ENCODE peak calls at places on chromosomes 12 and 14, in nine cellular contexts. One of them, this sample, is unnamed.

GRCh38 chr12:93363854-93364297 is 13.8 kb upstream of the NUDT4 start:
- DNase-seq in MM.1S: no peak
- DNase-seq in ovary: no peak
- DNase-seq in naive thymus-derived CD4-positive, alpha-beta T cell: no peak
- DNase-seq in cardiac muscle cell: no peak
- DNase-seq in transverse colon: no peak
- DNase-seq in keratinocyte: no peak
- DNase-seq in HL-60: no peak
- DNase-seq in left ventricle myocardium inferior: no peak
- DNase-seq in this sample: no peak

GRCh38 chr14:23316300-23316699 is 5.0 kb upstream of the PABPN1 start:
- DNase-seq in MM.1S: no peak
- DNase-seq in ovary: no peak
- DNase-seq in naive thymus-derived CD4-positive, alpha-beta T cell: no peak
- DNase-seq in cardiac muscle cell: no peak
- DNase-seq in transverse colon: no peak
- DNase-seq in keratinocyte: no peak
- DNase-seq in HL-60: no peak
- DNase-seq in left ventricle myocardium inferior: no peak
- DNase-seq in this sample: no peak

GRCh38 chr14:100037351-100037750 is 27.9 kb upstream of the EVL start:
- DNase-seq in MM.1S: no peak
- DNase-seq in ovary: no peak
- DNase-seq in naive thymus-derived CD4-positive, alpha-beta T cell: no peak
- DNase-seq in cardiac muscle cell: no peak
- DNase-seq in transverse colon: no peak
- DNase-seq in keratinocyte: no peak
- DNase-seq in HL-60: no peak
- DNase-seq in left ventricle myocardium inferior: no peak
- DNase-seq in this sample: no peak

GRCh38 chr14:58693048-58693447 is 55.3 kb downstream of the DACT1 start:
- DNase-seq in MM.1S: no peak
- DNase-seq in ovary: no peak
- DNase-seq in naive thymus-derived CD4-positive, alpha-beta T cell: no peak
- DNase-seq in cardiac muscle cell: no peak
- DNase-seq in transverse colon: no peak
- DNase-seq in keratinocyte: no peak
- DNase-seq in HL-60: no peak
- DNase-seq in left ventricle myocardium inferior: no peak
- DNase-seq in this sample: no peak

GRCh38 chr12:113439301-113439597 is 17.1 kb downstream of the SDSL start:
- DNase-seq in MM.1S: no peak
- DNase-seq in ovary: no peak
- DNase-seq in naive thymus-derived CD4-positive, alpha-beta T cell: no peak
- DNase-seq in cardiac muscle cell: no peak
- DNase-seq in transverse colon: no peak
- DNase-seq in keratinocyte: no peak
- DNase-seq in HL-60: no peak
- DNase-seq in left ventricle myocardium inferior: no peak
- DNase-seq in this sample: no peak

GRCh38 chr12:29317556-29318363 is 63.2 kb downstream of the ERGIC2 start:
- DNase-seq in MM.1S: peak; percentile 73
- DNase-seq in ovary: no peak
- DNase-seq in naive thymus-derived CD4-positive, alpha-beta T cell: peak; percentile 56
- DNase-seq in cardiac muscle cell: peak; percentile 62
- DNase-seq in transverse colon: peak; percentile 55
- DNase-seq in keratinocyte: peak; percentile 19
- DNase-seq in HL-60: peak; percentile 52
- DNase-seq in left ventricle myocardium inferior: peak; percentile 38
- DNase-seq in this sample: peak; percentile 12

GRCh38 chr12:79555006-79555925 is 135.5 kb downstream of the PAWR start:
- DNase-seq in MM.1S: no peak
- DNase-seq in ovary: no peak
- DNase-seq in naive thymus-derived CD4-positive, alpha-beta T cell: peak; percentile 9
- DNase-seq in cardiac muscle cell: peak; percentile 32
- DNase-seq in transverse colon: no peak
- DNase-seq in keratinocyte: no peak
- DNase-seq in HL-60: no peak
- DNase-seq in left ventricle myocardium inferior: no peak
- DNase-seq in this sample: no peak

GRCh38 chr14:59632381-59632780 is 55.8 kb upstream of the CCDC175 start:
- DNase-seq in MM.1S: no peak
- DNase-seq in ovary: no peak
- DNase-seq in naive thymus-derived CD4-positive, alpha-beta T cell: no peak
- DNase-seq in cardiac muscle cell: peak; percentile 30
- DNase-seq in transverse colon: peak; percentile 30
- DNase-seq in keratinocyte: no peak
- DNase-seq in HL-60: no peak
- DNase-seq in left ventricle myocardium inferior: no peak
- DNase-seq in this sample: no peak

GRCh38 chr14:99884834-99885648 is 91.8 kb downstream of the EML1 start:
- DNase-seq in MM.1S: peak; percentile 40
- DNase-seq in ovary: no peak
- DNase-seq in naive thymus-derived CD4-positive, alpha-beta T cell: peak; percentile 67
- DNase-seq in cardiac muscle cell: peak; percentile 71
- DNase-seq in transverse colon: no peak
- DNase-seq in keratinocyte: peak; percentile 21
- DNase-seq in HL-60: peak; percentile 8
- DNase-seq in left ventricle myocardium inferior: no peak
- DNase-seq in this sample: no peak

GRCh38 chr14:38199768-38200167 is 7.9 kb upstream of the SSTR1 start:
- DNase-seq in MM.1S: no peak
- DNase-seq in ovary: no peak
- DNase-seq in naive thymus-derived CD4-positive, alpha-beta T cell: no peak
- DNase-seq in cardiac muscle cell: no peak
- DNase-seq in transverse colon: no peak
- DNase-seq in keratinocyte: peak; percentile 33
- DNase-seq in HL-60: no peak
- DNase-seq in left ventricle myocardium inferior: no peak
- DNase-seq in this sample: no peak

GRCh38 chr14:56996721-56997399 is 186.6 kb upstream of the OTX2 start:
- DNase-seq in MM.1S: no peak
- DNase-seq in ovary: no peak
- DNase-seq in naive thymus-derived CD4-positive, alpha-beta T cell: no peak
- DNase-seq in cardiac muscle cell: no peak
- DNase-seq in transverse colon: no peak
- DNase-seq in keratinocyte: no peak
- DNase-seq in HL-60: no peak
- DNase-seq in left ventricle myocardium inferior: no peak
- DNase-seq in this sample: no peak

GRCh38 chr12:47771304-47771703 is 1.7 kb upstream of the SLC48A1 start:
- DNase-seq in MM.1S: no peak
- DNase-seq in ovary: no peak
- DNase-seq in naive thymus-derived CD4-positive, alpha-beta T cell: no peak
- DNase-seq in cardiac muscle cell: no peak
- DNase-seq in transverse colon: no peak
- DNase-seq in keratinocyte: no peak
- DNase-seq in HL-60: no peak
- DNase-seq in left ventricle myocardium inferior: no peak
- DNase-seq in this sample: no peak

GRCh38 chr12:80485222-80485987 is 41.4 kb downstream of the PTPRQ start:
- DNase-seq in MM.1S: peak; percentile 79
- DNase-seq in ovary: no peak
- DNase-seq in naive thymus-derived CD4-positive, alpha-beta T cell: no peak
- DNase-seq in cardiac muscle cell: no peak
- DNase-seq in transverse colon: no peak
- DNase-seq in keratinocyte: no peak
- DNase-seq in HL-60: no peak
- DNase-seq in left ventricle myocardium inferior: no peak
- DNase-seq in this sample: no peak

GRCh38 chr12:49339464-49339861 is 2.5 kb upstream of the C1QL4 start:
- DNase-seq in MM.1S: no peak
- DNase-seq in ovary: no peak
- DNase-seq in naive thymus-derived CD4-positive, alpha-beta T cell: no peak
- DNase-seq in cardiac muscle cell: no peak
- DNase-seq in transverse colon: peak; percentile 80
- DNase-seq in keratinocyte: no peak
- DNase-seq in HL-60: no peak
- DNase-seq in left ventricle myocardium inferior: no peak
- DNase-seq in this sample: no peak

GRCh38 chr12:49338830-49339463 is 2.0 kb upstream of the C1QL4 start:
- DNase-seq in MM.1S: no peak
- DNase-seq in ovary: no peak
- DNase-seq in naive thymus-derived CD4-positive, alpha-beta T cell: no peak
- DNase-seq in cardiac muscle cell: no peak
- DNase-seq in transverse colon: no peak
- DNase-seq in keratinocyte: no peak
- DNase-seq in HL-60: no peak
- DNase-seq in left ventricle myocardium inferior: no peak
- DNase-seq in this sample: no peak

GRCh38 chr12:49340971-49341776 is 4.2 kb upstream of the C1QL4 start:
- DNase-seq in MM.1S: no peak
- DNase-seq in ovary: no peak
- DNase-seq in naive thymus-derived CD4-positive, alpha-beta T cell: no peak
- DNase-seq in cardiac muscle cell: no peak
- DNase-seq in transverse colon: no peak
- DNase-seq in keratinocyte: no peak
- DNase-seq in HL-60: no peak
- DNase-seq in left ventricle myocardium inferior: no peak
- DNase-seq in this sample: no peak

GRCh38 chr12:49341777-49342065 is 4.7 kb upstream of the C1QL4 start:
- DNase-seq in MM.1S: no peak
- DNase-seq in ovary: no peak
- DNase-seq in naive thymus-derived CD4-positive, alpha-beta T cell: no peak
- DNase-seq in cardiac muscle cell: no peak
- DNase-seq in transverse colon: no peak
- DNase-seq in keratinocyte: no peak
- DNase-seq in HL-60: no peak
- DNase-seq in left ventricle myocardium inferior: no peak
- DNase-seq in this sample: no peak

DNA sequence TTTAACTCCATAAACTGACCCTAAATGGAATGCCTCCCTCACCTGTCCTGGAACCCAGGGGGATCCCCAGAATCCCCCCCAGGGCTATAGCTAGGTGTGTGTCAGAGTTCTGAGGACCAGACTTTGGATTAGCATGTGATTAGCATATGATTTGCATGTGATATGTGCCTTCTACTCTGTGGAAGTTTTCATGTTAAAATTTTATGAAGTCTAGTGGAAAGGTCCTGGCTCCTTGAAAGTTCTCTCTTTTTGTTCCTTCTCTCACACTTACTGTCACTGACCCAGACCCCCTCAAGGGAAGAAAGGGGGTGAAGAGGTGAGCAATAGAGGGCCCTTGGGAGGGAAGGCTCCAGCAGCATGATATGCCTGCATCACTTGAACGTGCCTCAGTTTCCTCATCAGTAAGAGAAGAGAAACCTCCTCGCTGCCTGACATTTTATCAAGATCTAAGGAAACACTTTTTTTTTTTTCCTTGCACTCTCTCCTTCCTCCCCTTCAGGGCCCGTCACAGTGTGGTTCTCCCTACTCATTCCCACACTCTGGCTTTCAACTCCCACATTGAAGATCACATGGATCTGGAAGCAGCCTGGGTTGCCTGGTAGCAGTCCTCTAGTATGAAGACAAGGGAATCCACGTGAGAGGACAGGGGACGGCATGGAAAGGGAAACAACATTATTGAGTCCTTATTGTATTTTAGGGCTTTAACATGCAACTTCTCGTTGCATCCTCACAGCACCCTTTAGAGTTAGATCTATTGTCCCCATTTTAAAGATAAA is 3.3 kb upstream of the C1QL4 start:
- DNase-seq in MM.1S: no peak
- DNase-seq in ovary: no peak
- DNase-seq in naive thymus-derived CD4-positive, alpha-beta T cell: no peak
- DNase-seq in cardiac muscle cell: no peak
- DNase-seq in transverse colon: no peak
- DNase-seq in keratinocyte: no peak
- DNase-seq in HL-60: no peak
- DNase-seq in left ventricle myocardium inferior: no peak
- DNase-seq in this sample: no peak
- H3K27ac ChIP-seq in MM.1S: no peak overlapping the region
- H3K27ac ChIP-seq in ovary: no peak overlapping the region
- H3K27ac ChIP-seq in naive thymus-derived CD4-positive, alpha-beta T cell: no peak overlapping the region
- H3K27ac ChIP-seq in cardiac muscle cell: no peak overlapping the region
- H3K27ac ChIP-seq in transverse colon: no peak overlapping the region
- H3K27ac ChIP-seq in keratinocyte: no peak overlapping the region
- H3K27ac ChIP-seq in HL-60: no peak overlapping the region
- H3K27ac ChIP-seq in left ventricle myocardium inferior: no peak overlapping the region
- H3K27ac ChIP-seq in this sample: no peak overlapping the region

DNA sequence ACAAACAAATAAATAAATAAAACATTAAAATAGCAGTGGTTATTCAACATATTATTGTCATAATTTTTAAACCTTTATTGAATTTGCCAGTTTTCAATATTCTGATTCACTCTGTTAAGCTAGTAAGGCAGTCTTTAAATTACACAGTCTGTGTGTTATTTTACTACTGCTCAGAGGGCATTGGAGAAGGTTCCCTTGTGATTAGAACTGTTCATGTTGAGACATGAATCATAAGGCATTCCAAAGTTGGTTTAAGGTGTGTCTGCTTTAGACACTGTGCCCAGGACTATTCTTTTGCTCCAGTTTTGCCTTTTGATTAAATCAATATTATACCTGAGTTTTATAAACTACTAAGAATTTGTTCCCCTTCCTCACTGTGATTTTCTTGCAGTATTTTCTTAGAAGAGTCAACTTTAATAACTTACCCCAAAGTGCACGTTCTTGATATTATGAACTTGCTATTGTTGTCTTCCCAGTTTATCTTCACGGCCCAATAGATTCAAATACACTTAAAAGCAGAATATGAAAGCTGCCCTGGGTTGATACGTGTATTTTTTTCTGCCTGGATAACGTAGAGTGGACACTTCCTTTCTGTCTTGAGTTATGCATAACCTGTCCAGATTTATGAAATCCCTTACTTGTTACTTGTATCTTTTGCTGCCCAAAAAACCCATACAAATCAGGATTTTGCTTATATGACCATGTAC is 105.3 kb upstream of the BCAT1 start:
- DNase-seq in MM.1S: no peak
- DNase-seq in ovary: no peak
- DNase-seq in naive thymus-derived CD4-positive, alpha-beta T cell: no peak
- DNase-seq in cardiac muscle cell: no peak
- DNase-seq in transverse colon: no peak
- DNase-seq in keratinocyte: peak; percentile 64
- DNase-seq in HL-60: no peak
- DNase-seq in left ventricle myocardium inferior: no peak
- DNase-seq in this sample: peak; percentile 63
- H3K27ac ChIP-seq in MM.1S: no peak overlapping the region
- H3K27ac ChIP-seq in ovary: peak overlapping the region; percentile 29
- H3K27ac ChIP-seq in naive thymus-derived CD4-positive, alpha-beta T cell: peak overlapping the region; percentile 76
- H3K27ac ChIP-seq in cardiac muscle cell: no peak overlapping the region
- H3K27ac ChIP-seq in transverse colon: peak overlapping the region; percentile 4
- H3K27ac ChIP-seq in keratinocyte: peak overlapping the region; percentile 96
- H3K27ac ChIP-seq in HL-60: peak overlapping the region; percentile 99
- H3K27ac ChIP-seq in left ventricle myocardium inferior: peak overlapping the region; percentile 70
- H3K27ac ChIP-seq in this sample: peak overlapping the region; percentile 89

GRCh38 chr12:76010732-76011458 is 20.7 kb downstream of the PHLDA1 start:
- DNase-seq in MM.1S: no peak
- DNase-seq in ovary: no peak
- DNase-seq in naive thymus-derived CD4-positive, alpha-beta T cell: no peak
- DNase-seq in cardiac muscle cell: no peak
- DNase-seq in transverse colon: no peak
- DNase-seq in keratinocyte: no peak
- DNase-seq in HL-60: no peak
- DNase-seq in left ventricle myocardium inferior: no peak
- DNase-seq in this sample: no peak
- H3K27ac ChIP-seq in MM.1S: no peak overlapping the region
- H3K27ac ChIP-seq in ovary: no peak overlapping the region
- H3K27ac ChIP-seq in naive thymus-derived CD4-positive, alpha-beta T cell: no peak overlapping the region
- H3K27ac ChIP-seq in cardiac muscle cell: no peak overlapping the region
- H3K27ac ChIP-seq in transverse colon: no peak overlapping the region
- H3K27ac ChIP-seq in keratinocyte: no peak overlapping the region
- H3K27ac ChIP-seq in HL-60: no peak overlapping the region
- H3K27ac ChIP-seq in left ventricle myocardium inferior: peak overlapping the region; percentile 58
- H3K27ac ChIP-seq in this sample: no peak overlapping the region

GRCh38 chr14:68384335-68384734 is 408.5 kb downstream of the ZFP36L1 start:
- DNase-seq in MM.1S: no peak
- DNase-seq in ovary: no peak
- DNase-seq in naive thymus-derived CD4-positive, alpha-beta T cell: no peak
- DNase-seq in cardiac muscle cell: no peak
- DNase-seq in transverse colon: peak; percentile 37
- DNase-seq in keratinocyte: no peak
- DNase-seq in HL-60: peak; percentile 49
- DNase-seq in left ventricle myocardium inferior: peak; percentile 40
- DNase-seq in this sample: no peak
- H3K27ac ChIP-seq in MM.1S: no peak overlapping the region
- H3K27ac ChIP-seq in ovary: peak overlapping the region; percentile 58
- H3K27ac ChIP-seq in naive thymus-derived CD4-positive, alpha-beta T cell: no peak overlapping the region
- H3K27ac ChIP-seq in cardiac muscle cell: no peak overlapping the region
- H3K27ac ChIP-seq in transverse colon: peak overlapping the region; percentile 75
- H3K27ac ChIP-seq in keratinocyte: no peak overlapping the region
- H3K27ac ChIP-seq in HL-60: no peak overlapping the region
- H3K27ac ChIP-seq in left ventricle myocardium inferior: peak overlapping the region; percentile 68
- H3K27ac ChIP-seq in this sample: no peak overlapping the region